ENCODE peak calls at places on chromosomes 16 and 17, in nine cellular contexts. T, K, S, R, H, F, C, M and L are unnamed samples.
A peak's percentile ranks its signal among the peaks of the same experiment; 100 is the strongest.

GRCh38 chr16:52680993-52681392 is 134.1 kb upstream of the TOX3 start:
- DNase-seq in T (no peak), K (no peak), S (no peak), R (no peak), H (no peak), F (no peak), C (no peak), M (no peak), L (no peak)

GRCh38 chr17:2380225-2380922 is 20.5 kb downstream of the MNT start:
- DNase-seq in T (no peak), K (peak; percentile 85), S (no peak), R (no peak), H (no peak), F (no peak), C (no peak), M (no peak), L (no peak)

GRCh38 chr17:63929860-63930766 is 2.0 kb downstream of the CD79B start:
- DNase-seq in T (no peak), K (peak; percentile 31), S (no peak), R (no peak), H (no peak), F (no peak), C (no peak), M (no peak), L (no peak)

GRCh38 chr16:84380405-84380804 is 12.1 kb downstream of the ATP2C2 start:
- DNase-seq in T (no peak), K (no peak), S (no peak), R (no peak), H (no peak), F (no peak), C (no peak), M (no peak), L (no peak)

GRCh38 chr17:48626470-48627241 is 498 bp upstream of the HOXB9 start:
- DNase-seq in T (no peak), K (no peak), S (no peak), R (peak; percentile 77), H (no peak), F (peak; percentile 63), C (peak; percentile 91), M (peak; percentile 54), L (no peak)

GRCh38 chr17:59972778-59973177 is 8.2 kb upstream of the RNFT1 start:
- DNase-seq in T (no peak), K (no peak), S (no peak), R (no peak), H (no peak), F (no peak), C (no peak), M (peak; percentile 28), L (no peak)

GRCh38 chr17:77011173-77012011 is 129.4 kb upstream of the SEC14L1 start:
- DNase-seq in T (peak; percentile 46), K (peak; percentile 58), S (no peak), R (peak; percentile 59), H (peak; percentile 32), F (peak; percentile 48), C (no peak), M (peak; percentile 52), L (no peak)

GRCh38 chr17:58329035-58329807 is 626 bp upstream of the TSPOAP1 start:
- DNase-seq in T (no peak), K (peak; percentile 73), S (peak; percentile 30), R (no peak), H (no peak), F (peak; percentile 75), C (peak; percentile 49), M (no peak), L (no peak)

GRCh38 chr17:33142703-33143299 is 150.3 kb downstream of the ASIC2 start:
- DNase-seq in T (peak; percentile 18), K (no peak), S (no peak), R (peak; percentile 27), H (peak; percentile 9), F (no peak), C (no peak), M (peak; percentile 28), L (no peak)

GRCh38 chr17:65137076-65137935 is at the start of gene RGS9:
- DNase-seq in T (peak; percentile 93), K (peak; percentile 97), S (peak; percentile 84), R (peak; percentile 86), H (no peak), F (peak; percentile 86), C (peak; percentile 90), M (peak; percentile 49), L (no peak)

GRCh38 chr17:10077561-10078299 is 120.7 kb downstream of the GAS7 start:
- DNase-seq in T (no peak), K (no peak), S (no peak), R (no peak), H (no peak), F (no peak), C (no peak), M (no peak), L (no peak)

GRCh38 chr16:85418978-85419491 is 194.1 kb upstream of the GSE1 start:
- DNase-seq in T (no peak), K (no peak), S (peak; percentile 7), R (no peak), H (no peak), F (no peak), C (peak; percentile 24), M (no peak), L (no peak)

GRCh38 chr16:15053904-15054303 is 2.0 kb downstream of the NTAN1 start:
- DNase-seq in T (no peak), K (no peak), S (no peak), R (no peak), H (no peak), F (no peak), C (no peak), M (no peak), L (no peak)

GRCh38 chr16:81732699-81733098 is 46.4 kb upstream of the PLCG2 start:
- DNase-seq in T (no peak), K (no peak), S (no peak), R (no peak), H (no peak), F (no peak), C (no peak), M (no peak), L (no peak)

DNA sequence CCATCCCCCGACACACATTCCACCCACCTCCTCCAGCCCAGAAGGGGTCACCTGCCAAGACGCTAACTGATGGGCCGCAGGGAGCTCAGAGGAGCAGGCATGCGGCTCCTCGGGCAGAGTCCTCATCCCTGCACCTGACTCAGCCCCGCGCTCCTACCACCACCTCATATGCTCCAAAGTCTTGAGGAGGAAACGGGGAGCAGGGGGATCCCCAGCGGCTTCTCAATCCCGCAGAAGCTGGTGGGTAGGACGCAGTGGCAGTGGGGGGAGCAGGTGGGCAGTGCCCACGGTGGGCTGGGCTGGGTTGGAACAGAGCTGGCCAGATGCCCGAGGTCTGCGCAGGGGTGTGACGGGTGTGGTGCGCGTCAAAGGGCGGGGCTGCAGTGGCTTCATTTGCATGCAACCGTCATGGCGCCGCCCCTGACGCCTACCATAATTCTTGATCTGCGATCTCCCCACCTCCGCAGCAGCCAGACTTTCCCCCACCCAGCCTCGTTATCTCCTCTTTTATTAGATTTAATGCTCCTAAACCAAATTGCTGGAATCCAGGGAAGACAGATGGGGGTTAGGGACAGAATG is 39.0 kb upstream of the EMP2 start:
- DNase-seq in T (peak; percentile 70), K (peak; percentile 75), S (peak; percentile 58), R (peak; percentile 86), H (no peak), F (no peak), C (peak; percentile 90), M (no peak), L (no peak)
- H3K4me3 ChIP-seq in T (no peak overlapping the region), K (no peak overlapping the region), S (peak overlapping the region; percentile 51), R (peak overlapping the region; percentile 20), H (no peak overlapping the region), F (no peak overlapping the region), C (no peak overlapping the region), M (no peak overlapping the region), L (no peak overlapping the region)

GRCh38 chr16:88444826-88445582 is 8.1 kb upstream of the ZFPM1 start:
- DNase-seq in T (no peak), K (no peak), S (no peak), R (no peak), H (no peak), F (no peak), C (no peak), M (no peak), L (no peak)
- TF ChIP-seq CTCF in T (no peak), K (no peak), S (no peak), R (no peak), H (no peak), F (no peak), C (no peak), M (no peak), L (no peak)

GRCh38 chr16:66578596-66579531 is at the start of gene CMTM2:
- DNase-seq in T (no peak), K (no peak), S (no peak), R (no peak), H (no peak), F (peak; percentile 23), C (no peak), M (no peak), L (no peak)
- H3K4me3 ChIP-seq in T (no peak within 1 kb of the TSS), K (no peak within 1 kb of the TSS), S (peak within 1 kb of the TSS; percentile 59), R (peak within 1 kb of the TSS; percentile 24), H (peak within 1 kb of the TSS; percentile 5), F (peak within 1 kb of the TSS; percentile 40), C (no peak within 1 kb of the TSS), M (no peak within 1 kb of the TSS), L (no peak within 1 kb of the TSS)

GRCh38 chr16:759110-759910 is 1.2 kb upstream of the MSLN start:
- DNase-seq in T (no peak), K (no peak), S (no peak), R (no peak), H (no peak), F (peak; percentile 2), C (no peak), M (no peak), L (no peak)

GRCh38 chr16:762049-762513 is 1.5 kb downstream of the MSLN start:
- DNase-seq in T (no peak), K (no peak), S (no peak), R (no peak), H (no peak), F (peak; percentile 2), C (no peak), M (no peak), L (no peak)

GRCh38 chr16:760065-760464 is 469 bp upstream of the MSLN start:
- DNase-seq in T (no peak), K (no peak), S (no peak), R (no peak), H (no peak), F (peak; percentile 3), C (no peak), M (no peak), L (no peak)

GRCh38 chr16:761580-761979 is 1.0 kb downstream of the MSLN start:
- DNase-seq in T (no peak), K (no peak), S (no peak), R (no peak), H (no peak), F (peak; percentile 18), C (no peak), M (no peak), L (no peak)

DNA sequence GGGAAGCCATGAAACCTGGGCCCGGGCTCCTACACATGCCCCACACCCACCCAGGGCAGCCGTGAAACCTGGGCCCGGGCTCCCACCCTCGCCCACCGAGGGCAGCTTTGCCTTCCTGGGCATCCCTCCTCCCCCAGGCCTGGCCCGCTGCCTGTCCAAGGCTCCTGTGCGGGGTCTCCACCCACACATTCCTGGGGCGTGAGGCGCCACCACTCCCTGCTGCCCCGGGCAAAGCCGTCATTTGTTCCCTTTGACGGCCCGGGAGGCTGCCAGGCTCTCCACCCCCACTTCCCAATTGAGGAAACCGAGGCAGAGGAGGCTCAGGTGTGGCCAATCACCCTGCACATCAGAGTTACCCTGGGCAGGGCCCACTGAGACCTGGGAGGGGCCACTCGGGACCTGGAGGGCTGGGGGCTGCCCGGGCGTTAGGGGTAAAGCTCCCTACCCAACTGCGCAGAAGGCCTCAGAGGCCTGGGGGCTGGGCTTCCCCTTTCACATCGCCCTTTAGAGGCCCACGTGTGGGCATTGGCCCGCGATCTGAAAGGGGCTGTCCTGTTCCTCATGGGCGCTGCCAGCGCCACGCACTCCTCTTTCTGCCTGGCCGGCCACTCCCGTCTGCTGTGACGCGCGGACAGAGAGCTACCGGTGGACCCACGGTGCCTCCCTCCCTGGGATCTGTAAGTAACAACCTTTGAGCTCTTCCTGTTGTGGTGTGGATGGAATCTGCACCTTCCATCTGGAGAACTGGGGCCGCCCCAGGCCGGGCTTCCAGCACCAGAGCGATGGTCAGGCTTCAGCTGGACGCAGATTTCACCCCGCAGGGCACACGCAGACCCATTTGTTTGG is at the start of gene MSLN:
- DNase-seq in T (no peak), K (no peak), S (no peak), R (no peak), H (no peak), F (peak; percentile 4), C (no peak), M (no peak), L (no peak)
- TF ChIP-seq CTCF in T (no peak), K (no peak), S (no peak), R (no peak), H (no peak), F (no peak), C (no peak), M (no peak), L (no peak)